ENCODE peak calls at places on chromosomes 7 and 10, in seven cellular contexts. One of them, this sample, is unnamed.

GRCh38 chr7:7395785-7396184 is 139.9 kb downstream of the COL28A1 start:
- DNase-seq in NCI-H82: no peak
- DNase-seq in SHP77: no peak
- DNase-seq in activated CD4-positive, alpha-beta T cell treated with anti-CD3 and anti-CD28 coated beads, Interleukin-2, amount 50 U/mL, for 48 hours: no peak
- DNase-seq in neural crest cell: no peak
- DNase-seq in activated T-cell treated with anti-CD3 and anti-CD28 coated beads, Interleukin-2, amount 50 U/mL, for 4 hours: no peak
- DNase-seq in kidney tubule cell: no peak
- DNase-seq in this sample: no peak

GRCh38 chr7:50552139-50552538 is 13.1 kb downstream of the DDC start:
- DNase-seq in neural crest cell: no peak
- DNase-seq in kidney tubule cell: no peak
- DNase-seq in activated CD4-positive, alpha-beta T cell treated with anti-CD3 and anti-CD28 coated beads, Interleukin-2, amount 50 U/mL, for 48 hours: no peak
- DNase-seq in NCI-H82: peak; percentile 10
- DNase-seq in activated T-cell treated with anti-CD3 and anti-CD28 coated beads, Interleukin-2, amount 50 U/mL, for 4 hours: no peak
- DNase-seq in SHP77: peak; percentile 99
- DNase-seq in this sample: no peak

GRCh38 chr10:84333864-84334451 is 5.6 kb downstream of the CCSER2 start:
- DNase-seq in activated T-cell treated with anti-CD3 and anti-CD28 coated beads, Interleukin-2, amount 50 U/mL, for 4 hours: peak; percentile 49
- DNase-seq in neural crest cell: no peak
- DNase-seq in kidney tubule cell: peak; percentile 62
- DNase-seq in NCI-H82: peak; percentile 77
- DNase-seq in SHP77: no peak
- DNase-seq in activated CD4-positive, alpha-beta T cell treated with anti-CD3 and anti-CD28 coated beads, Interleukin-2, amount 50 U/mL, for 48 hours: peak; percentile 41
- DNase-seq in this sample: no peak

GRCh38 chr10:109114578-109114977 is 808.7 kb downstream of the XPNPEP1 start:
- DNase-seq in activated T-cell treated with anti-CD3 and anti-CD28 coated beads, Interleukin-2, amount 50 U/mL, for 4 hours: no peak
- DNase-seq in NCI-H82: no peak
- DNase-seq in activated CD4-positive, alpha-beta T cell treated with anti-CD3 and anti-CD28 coated beads, Interleukin-2, amount 50 U/mL, for 48 hours: no peak
- DNase-seq in kidney tubule cell: no peak
- DNase-seq in neural crest cell: no peak
- DNase-seq in SHP77: no peak
- DNase-seq in this sample: no peak

GRCh38 chr7:42883950-42884349 is 27.9 kb downstream of the C7orf25 start:
- DNase-seq in activated CD4-positive, alpha-beta T cell treated with anti-CD3 and anti-CD28 coated beads, Interleukin-2, amount 50 U/mL, for 48 hours: no peak
- DNase-seq in activated T-cell treated with anti-CD3 and anti-CD28 coated beads, Interleukin-2, amount 50 U/mL, for 4 hours: no peak
- DNase-seq in neural crest cell: no peak
- DNase-seq in NCI-H82: no peak
- DNase-seq in kidney tubule cell: peak; percentile 94
- DNase-seq in SHP77: peak; percentile 92
- DNase-seq in this sample: no peak

GRCh38 chr10:132468651-132469050 is 68.9 kb upstream of the INPP5A start:
- DNase-seq in neural crest cell: no peak
- DNase-seq in NCI-H82: no peak
- DNase-seq in activated T-cell treated with anti-CD3 and anti-CD28 coated beads, Interleukin-2, amount 50 U/mL, for 4 hours: no peak
- DNase-seq in activated CD4-positive, alpha-beta T cell treated with anti-CD3 and anti-CD28 coated beads, Interleukin-2, amount 50 U/mL, for 48 hours: no peak
- DNase-seq in SHP77: no peak
- DNase-seq in kidney tubule cell: no peak
- DNase-seq in this sample: no peak

GRCh38 chr10:22801759-22802158 is 87.4 kb upstream of the PIP4K2A start:
- DNase-seq in activated CD4-positive, alpha-beta T cell treated with anti-CD3 and anti-CD28 coated beads, Interleukin-2, amount 50 U/mL, for 48 hours: no peak
- DNase-seq in kidney tubule cell: no peak
- DNase-seq in SHP77: no peak
- DNase-seq in neural crest cell: no peak
- DNase-seq in NCI-H82: no peak
- DNase-seq in activated T-cell treated with anti-CD3 and anti-CD28 coated beads, Interleukin-2, amount 50 U/mL, for 4 hours: no peak
- DNase-seq in this sample: no peak

GRCh38 chr7:50406935-50407334 is 43.2 kb downstream of the FIGNL1 start:
- DNase-seq in kidney tubule cell: no peak
- DNase-seq in activated T-cell treated with anti-CD3 and anti-CD28 coated beads, Interleukin-2, amount 50 U/mL, for 4 hours: no peak
- DNase-seq in NCI-H82: no peak
- DNase-seq in activated CD4-positive, alpha-beta T cell treated with anti-CD3 and anti-CD28 coated beads, Interleukin-2, amount 50 U/mL, for 48 hours: no peak
- DNase-seq in SHP77: no peak
- DNase-seq in neural crest cell: no peak
- DNase-seq in this sample: no peak

GRCh38 chr10:121574519-121575170 is 23.6 kb downstream of the FGFR2 start:
- DNase-seq in activated T-cell treated with anti-CD3 and anti-CD28 coated beads, Interleukin-2, amount 50 U/mL, for 4 hours: no peak
- DNase-seq in neural crest cell: no peak
- DNase-seq in activated CD4-positive, alpha-beta T cell treated with anti-CD3 and anti-CD28 coated beads, Interleukin-2, amount 50 U/mL, for 48 hours: no peak
- DNase-seq in kidney tubule cell: no peak
- DNase-seq in NCI-H82: no peak
- DNase-seq in SHP77: no peak
- DNase-seq in this sample: no peak

GRCh38 chr10:787933-788651 is 98.6 kb upstream of the DIP2C start:
- DNase-seq in NCI-H82: no peak
- DNase-seq in SHP77: no peak
- DNase-seq in kidney tubule cell: no peak
- DNase-seq in activated T-cell treated with anti-CD3 and anti-CD28 coated beads, Interleukin-2, amount 50 U/mL, for 4 hours: no peak
- DNase-seq in neural crest cell: no peak
- DNase-seq in activated CD4-positive, alpha-beta T cell treated with anti-CD3 and anti-CD28 coated beads, Interleukin-2, amount 50 U/mL, for 48 hours: no peak
- DNase-seq in this sample: no peak

GRCh38 chr10:112804036-112804435 is 146.0 kb upstream of the TCF7L2 start:
- DNase-seq in kidney tubule cell: no peak
- DNase-seq in activated T-cell treated with anti-CD3 and anti-CD28 coated beads, Interleukin-2, amount 50 U/mL, for 4 hours: no peak
- DNase-seq in neural crest cell: no peak
- DNase-seq in NCI-H82: no peak
- DNase-seq in SHP77: no peak
- DNase-seq in activated CD4-positive, alpha-beta T cell treated with anti-CD3 and anti-CD28 coated beads, Interleukin-2, amount 50 U/mL, for 48 hours: no peak
- DNase-seq in this sample: no peak

GRCh38 chr7:87474533-87475358 is 734 bp downstream of the ABCB4 start:
- DNase-seq in NCI-H82: peak; percentile 12
- DNase-seq in activated CD4-positive, alpha-beta T cell treated with anti-CD3 and anti-CD28 coated beads, Interleukin-2, amount 50 U/mL, for 48 hours: no peak
- DNase-seq in neural crest cell: peak; percentile 39
- DNase-seq in kidney tubule cell: peak; percentile 81
- DNase-seq in SHP77: no peak
- DNase-seq in activated T-cell treated with anti-CD3 and anti-CD28 coated beads, Interleukin-2, amount 50 U/mL, for 4 hours: no peak
- DNase-seq in this sample: no peak

GRCh38 chr10:12241810-12242529 is 46.0 kb downstream of the CDC123 start:
- DNase-seq in activated T-cell treated with anti-CD3 and anti-CD28 coated beads, Interleukin-2, amount 50 U/mL, for 4 hours: no peak
- DNase-seq in activated CD4-positive, alpha-beta T cell treated with anti-CD3 and anti-CD28 coated beads, Interleukin-2, amount 50 U/mL, for 48 hours: peak; percentile 77
- DNase-seq in neural crest cell: no peak
- DNase-seq in SHP77: no peak
- DNase-seq in NCI-H82: peak; percentile 60
- DNase-seq in kidney tubule cell: no peak
- DNase-seq in this sample: no peak

GRCh38 chr10:124508070-124508667 is 46.5 kb downstream of the LHPP start:
- DNase-seq in activated T-cell treated with anti-CD3 and anti-CD28 coated beads, Interleukin-2, amount 50 U/mL, for 4 hours: no peak
- DNase-seq in activated CD4-positive, alpha-beta T cell treated with anti-CD3 and anti-CD28 coated beads, Interleukin-2, amount 50 U/mL, for 48 hours: no peak
- DNase-seq in NCI-H82: no peak
- DNase-seq in kidney tubule cell: no peak
- DNase-seq in neural crest cell: no peak
- DNase-seq in SHP77: peak; percentile 78
- DNase-seq in this sample: no peak

GRCh38 chr10:113350311-113350710 is 202.5 kb upstream of the HABP2 start:
- DNase-seq in activated CD4-positive, alpha-beta T cell treated with anti-CD3 and anti-CD28 coated beads, Interleukin-2, amount 50 U/mL, for 48 hours: no peak
- DNase-seq in kidney tubule cell: no peak
- DNase-seq in SHP77: no peak
- DNase-seq in neural crest cell: no peak
- DNase-seq in activated T-cell treated with anti-CD3 and anti-CD28 coated beads, Interleukin-2, amount 50 U/mL, for 4 hours: no peak
- DNase-seq in NCI-H82: peak; percentile 30
- DNase-seq in this sample: no peak

GRCh38 chr10:106038246-106038645 is 1126.3 kb downstream of the SORCS1 start:
- DNase-seq in activated T-cell treated with anti-CD3 and anti-CD28 coated beads, Interleukin-2, amount 50 U/mL, for 4 hours: no peak
- DNase-seq in SHP77: no peak
- DNase-seq in neural crest cell: no peak
- DNase-seq in kidney tubule cell: no peak
- DNase-seq in activated CD4-positive, alpha-beta T cell treated with anti-CD3 and anti-CD28 coated beads, Interleukin-2, amount 50 U/mL, for 48 hours: no peak
- DNase-seq in NCI-H82: no peak
- DNase-seq in this sample: no peak

GRCh38 chr10:44517635-44518034 is 132.7 kb upstream of the CXCL12 start:
- DNase-seq in NCI-H82: peak; percentile 9
- DNase-seq in kidney tubule cell: no peak
- DNase-seq in activated CD4-positive, alpha-beta T cell treated with anti-CD3 and anti-CD28 coated beads, Interleukin-2, amount 50 U/mL, for 48 hours: no peak
- DNase-seq in activated T-cell treated with anti-CD3 and anti-CD28 coated beads, Interleukin-2, amount 50 U/mL, for 4 hours: no peak
- DNase-seq in neural crest cell: no peak
- DNase-seq in SHP77: peak; percentile 1
- DNase-seq in this sample: no peak

GRCh38 chr7:138468244-138469123 is 8.4 kb downstream of the TRIM24 start:
- DNase-seq in NCI-H82: peak; percentile 79
- DNase-seq in SHP77: peak; percentile 36
- DNase-seq in neural crest cell: no peak
- DNase-seq in kidney tubule cell: no peak
- DNase-seq in activated CD4-positive, alpha-beta T cell treated with anti-CD3 and anti-CD28 coated beads, Interleukin-2, amount 50 U/mL, for 48 hours: no peak
- DNase-seq in activated T-cell treated with anti-CD3 and anti-CD28 coated beads, Interleukin-2, amount 50 U/mL, for 4 hours: no peak
- DNase-seq in this sample: no peak

GRCh38 chr10:17228081-17229015 is at the start of gene VIM:
- DNase-seq in activated T-cell treated with anti-CD3 and anti-CD28 coated beads, Interleukin-2, amount 50 U/mL, for 4 hours: peak; percentile 87
- DNase-seq in NCI-H82: peak; percentile 43
- DNase-seq in neural crest cell: peak; percentile 71
- DNase-seq in activated CD4-positive, alpha-beta T cell treated with anti-CD3 and anti-CD28 coated beads, Interleukin-2, amount 50 U/mL, for 48 hours: peak; percentile 84
- DNase-seq in SHP77: no peak
- DNase-seq in kidney tubule cell: peak; percentile 98
- DNase-seq in this sample: peak; percentile 60

GRCh38 chr7:35630573-35630972 is 64.4 kb downstream of the HERPUD2 start:
- DNase-seq in neural crest cell: no peak
- DNase-seq in NCI-H82: peak; percentile 61
- DNase-seq in kidney tubule cell: peak; percentile 20
- DNase-seq in activated CD4-positive, alpha-beta T cell treated with anti-CD3 and anti-CD28 coated beads, Interleukin-2, amount 50 U/mL, for 48 hours: no peak
- DNase-seq in SHP77: no peak
- DNase-seq in activated T-cell treated with anti-CD3 and anti-CD28 coated beads, Interleukin-2, amount 50 U/mL, for 4 hours: no peak
- DNase-seq in this sample: no peak

GRCh38 chr7:80851896-80852476 is 66.9 kb downstream of the SEMA3C start:
- DNase-seq in kidney tubule cell: peak; percentile 52
- DNase-seq in activated CD4-positive, alpha-beta T cell treated with anti-CD3 and anti-CD28 coated beads, Interleukin-2, amount 50 U/mL, for 48 hours: no peak
- DNase-seq in neural crest cell: no peak
- DNase-seq in activated T-cell treated with anti-CD3 and anti-CD28 coated beads, Interleukin-2, amount 50 U/mL, for 4 hours: no peak
- DNase-seq in NCI-H82: peak; percentile 39
- DNase-seq in SHP77: no peak
- DNase-seq in this sample: peak; percentile 71

GRCh38 chr10:47405829-47406547 is 21.9 kb upstream of the ZNF488 start:
- DNase-seq in neural crest cell: no peak
- DNase-seq in activated T-cell treated with anti-CD3 and anti-CD28 coated beads, Interleukin-2, amount 50 U/mL, for 4 hours: no peak
- DNase-seq in kidney tubule cell: no peak
- DNase-seq in activated CD4-positive, alpha-beta T cell treated with anti-CD3 and anti-CD28 coated beads, Interleukin-2, amount 50 U/mL, for 48 hours: no peak
- DNase-seq in NCI-H82: no peak
- DNase-seq in SHP77: no peak
- DNase-seq in this sample: peak; percentile 83

GRCh38 chr10:113538131-113538530 is 14.7 kb upstream of the HABP2 start:
- DNase-seq in activated T-cell treated with anti-CD3 and anti-CD28 coated beads, Interleukin-2, amount 50 U/mL, for 4 hours: no peak
- DNase-seq in kidney tubule cell: no peak
- DNase-seq in SHP77: no peak
- DNase-seq in NCI-H82: no peak
- DNase-seq in neural crest cell: no peak
- DNase-seq in activated CD4-positive, alpha-beta T cell treated with anti-CD3 and anti-CD28 coated beads, Interleukin-2, amount 50 U/mL, for 48 hours: no peak
- DNase-seq in this sample: no peak

GRCh38 chr10:108688314-108688713 is 1235.0 kb downstream of the XPNPEP1 start:
- DNase-seq in activated T-cell treated with anti-CD3 and anti-CD28 coated beads, Interleukin-2, amount 50 U/mL, for 4 hours: no peak
- DNase-seq in kidney tubule cell: no peak
- DNase-seq in NCI-H82: no peak
- DNase-seq in activated CD4-positive, alpha-beta T cell treated with anti-CD3 and anti-CD28 coated beads, Interleukin-2, amount 50 U/mL, for 48 hours: no peak
- DNase-seq in neural crest cell: no peak
- DNase-seq in SHP77: no peak
- DNase-seq in this sample: no peak

GRCh38 chr7:130024390-130024789 is 26.8 kb downstream of the ZC3HC1 start:
- DNase-seq in NCI-H82: no peak
- DNase-seq in SHP77: no peak
- DNase-seq in activated T-cell treated with anti-CD3 and anti-CD28 coated beads, Interleukin-2, amount 50 U/mL, for 4 hours: no peak
- DNase-seq in kidney tubule cell: no peak
- DNase-seq in neural crest cell: no peak
- DNase-seq in activated CD4-positive, alpha-beta T cell treated with anti-CD3 and anti-CD28 coated beads, Interleukin-2, amount 50 U/mL, for 48 hours: no peak
- DNase-seq in this sample: no peak

GRCh38 chr10:125584954-125585353 is 98.0 kb downstream of the TEX36 start:
- DNase-seq in activated CD4-positive, alpha-beta T cell treated with anti-CD3 and anti-CD28 coated beads, Interleukin-2, amount 50 U/mL, for 48 hours: no peak
- DNase-seq in SHP77: no peak
- DNase-seq in NCI-H82: no peak
- DNase-seq in neural crest cell: no peak
- DNase-seq in kidney tubule cell: peak; percentile 5
- DNase-seq in activated T-cell treated with anti-CD3 and anti-CD28 coated beads, Interleukin-2, amount 50 U/mL, for 4 hours: no peak
- DNase-seq in this sample: peak; percentile 70

This sample was measured in PC-9.